ENCODE peak calls at places on chromosomes 5 and 9, in seven cellular contexts. S is fibroblast of villous mesenchyme, K is heart right ventricle, U is hepatocyte, G is left ventricle myocardium inferior, V is HCT116, D is neural progenitor cell. M is an unnamed sample.

GRCh38 chr5:16082053-16082452 is 97.5 kb downstream of the MARCHF11 start:
- DNase-seq in V (no peak), U (no peak), D (peak; percentile 49), K (no peak), S (no peak), G (no peak), M (peak; percentile 20)

GRCh38 chr9:136255166-136255538 is 9.5 kb upstream of the QSOX2 start:
- DNase-seq in D (no peak), K (no peak), V (no peak), G (no peak), U (no peak), S (peak; percentile 42), M (no peak)

GRCh38 chr5:131959906-131960305 is 14.4 kb upstream of the MEIKIN start:
- DNase-seq in K (no peak), U (no peak), G (no peak), D (no peak), S (no peak), V (no peak), M (no peak)

GRCh38 chr5:100905259-100905914 is 2.3 kb upstream of the ST8SIA4 start:
- DNase-seq in S (no peak), U (no peak), K (no peak), V (no peak), D (no peak), G (no peak), M (no peak)

GRCh38 chr5:143501176-143501840 is 97.8 kb upstream of the NR3C1 start:
- DNase-seq in U (no peak), K (no peak), D (no peak), V (no peak), G (no peak), S (no peak), M (peak; percentile 88)

GRCh38 chr9:101848485-101848919 is 110.1 kb upstream of the GRIN3A start:
- DNase-seq in G (no peak), U (peak; percentile 41), V (no peak), K (no peak), D (no peak), S (no peak), M (no peak)

GRCh38 chr5:80266566-80266965 is 10.7 kb upstream of the SERINC5 start:
- DNase-seq in S (no peak), V (no peak), K (no peak), U (no peak), G (no peak), D (no peak), M (no peak)

GRCh38 chr9:20997503-20998076 is 33.9 kb downstream of the HACD4 start:
- DNase-seq in V (no peak), K (no peak), U (no peak), S (no peak), D (no peak), G (no peak), M (no peak)

GRCh38 chr9:14347408-14348224 is 33.7 kb upstream of the NFIB start:
- DNase-seq in V (no peak), G (peak; percentile 69), S (peak; percentile 9), K (peak; percentile 67), D (peak; percentile 68), U (no peak), M (peak; percentile 3)

GRCh38 chr5:89289604-89290003 is 406.6 kb upstream of the MEF2C start:
- DNase-seq in D (no peak), G (no peak), V (no peak), U (no peak), S (peak; percentile 64), K (no peak), M (peak; percentile 90)

GRCh38 chr5:143229896-143230675 is 173.4 kb downstream of the NR3C1 start:
- DNase-seq in U (no peak), K (no peak), S (peak; percentile 58), D (peak; percentile 9), V (no peak), G (no peak), M (peak; percentile 87)

GRCh38 chr5:179801304-179802206 is 5.1 kb downstream of the MGAT4B start:
- DNase-seq in U (peak; percentile 74), V (no peak), G (peak; percentile 74), D (peak; percentile 85), S (peak; percentile 61), K (peak; percentile 70), M (peak; percentile 44)

GRCh38 chr9:130842547-130842946 is 7.5 kb downstream of the ABL1 start:
- DNase-seq in G (no peak), U (no peak), V (no peak), D (peak; percentile 47), S (no peak), K (no peak), M (no peak)
- H3K4me3 ChIP-seq in G (no peak overlapping the region), U (no peak overlapping the region), V (no peak overlapping the region), D (no peak overlapping the region), S (no peak overlapping the region), K (no peak overlapping the region), M (no peak overlapping the region)

DNA sequence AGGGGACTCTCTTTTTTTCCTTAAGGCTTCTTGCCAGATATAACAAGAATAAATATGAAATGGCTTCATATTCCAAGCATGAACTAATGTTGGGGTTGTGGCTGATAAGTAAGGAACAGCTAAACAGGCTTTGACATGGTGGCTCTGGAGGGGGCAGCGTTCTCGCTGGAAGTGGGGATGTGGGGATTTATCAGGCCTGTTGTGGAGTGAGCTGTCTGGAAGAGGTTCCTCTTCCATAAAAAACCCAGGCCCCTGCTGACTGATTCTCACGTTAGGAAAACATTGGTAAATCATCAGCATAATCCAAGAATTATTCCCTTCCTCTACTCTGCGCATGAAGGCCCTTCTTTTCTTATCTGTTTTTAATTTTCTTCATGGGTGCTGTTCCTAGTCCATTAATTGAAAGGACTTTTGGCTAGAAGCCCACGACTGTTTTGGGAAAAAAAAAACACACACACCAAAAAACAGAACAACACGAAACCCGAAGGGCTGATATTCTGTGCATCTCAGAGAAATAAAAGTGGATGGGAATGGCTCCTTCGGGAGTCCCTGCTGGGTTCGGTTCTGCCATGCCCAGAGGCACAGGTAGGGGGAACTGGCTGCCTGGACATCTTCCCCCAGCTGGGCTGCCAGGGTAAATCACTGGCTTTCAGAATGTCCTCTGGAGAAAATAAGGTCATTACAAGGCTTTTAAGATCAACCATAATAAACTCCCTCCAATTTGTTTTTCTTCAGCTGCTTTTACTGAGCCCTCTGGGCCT is 297.0 kb downstream of the SLIT3 start:
- DNase-seq in S (no peak), D (peak; percentile 56), V (no peak), K (no peak), G (no peak), U (peak; percentile 36), M (no peak)
- TF ChIP-seq CTCF in S (peak; percentile 16), D (peak; percentile 51), V (no peak), K (no peak), G (peak; percentile 39), U (peak; percentile 44), M (peak; percentile 55)

DNA sequence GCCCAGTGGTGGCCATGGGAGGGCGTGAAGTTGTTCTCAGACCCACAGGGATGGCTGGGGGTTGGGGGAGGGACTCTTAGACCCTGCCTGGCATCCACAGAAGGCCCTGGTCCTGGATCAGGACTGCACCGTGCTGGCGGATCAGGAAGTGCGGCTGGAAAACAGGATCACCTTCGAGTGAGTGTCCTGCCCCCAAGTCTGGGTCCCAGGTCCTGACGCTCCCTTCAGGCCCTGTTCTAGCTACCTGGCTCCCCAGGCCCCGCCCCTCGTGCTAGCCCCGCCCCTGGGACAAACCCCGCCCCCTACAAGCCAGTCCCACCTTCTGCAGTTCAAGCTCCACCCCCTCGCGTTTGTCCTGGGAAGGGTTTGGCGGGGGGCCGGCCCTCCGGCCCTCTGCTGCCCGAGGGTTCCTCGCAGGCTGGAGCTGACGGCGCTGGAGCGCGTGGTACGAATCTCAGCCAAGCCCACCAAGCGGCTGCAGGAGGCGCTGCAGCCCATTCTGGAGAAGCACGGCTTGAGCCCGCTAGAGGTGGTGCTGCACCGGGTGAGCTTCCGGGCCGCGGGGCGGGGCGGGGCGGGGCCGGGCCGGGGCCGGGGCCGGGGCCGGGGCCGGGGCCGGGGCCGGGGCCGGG is 12.9 kb downstream of the RGS14 start:
- DNase-seq in K (peak; percentile 72), V (peak; percentile 94), U (peak; percentile 97), S (peak; percentile 92), D (peak; percentile 99), G (peak; percentile 70), M (peak; percentile 77)
- H3K4me3 ChIP-seq in K (peak overlapping the region; percentile 58), V (peak overlapping the region; percentile 78), U (peak overlapping the region; percentile 70), S (peak overlapping the region; percentile 67), D (peak overlapping the region; percentile 70), G (peak overlapping the region; percentile 61), M (peak overlapping the region; percentile 61)

GRCh38 chr9:122346478-122347347 is 24.1 kb upstream of the PTGS1 start:
- DNase-seq in S (no peak), D (peak; percentile 77), U (peak; percentile 55), G (peak; percentile 63), V (no peak), K (peak; percentile 58), M (no peak)
- TF ChIP-seq CTCF in S (no peak), D (no peak), U (no peak), G (peak; percentile 21), V (no peak), K (no peak), M (no peak)

GRCh38 chr5:170305016-170305645 is 7.6 kb upstream of the LCP2 start:
- DNase-seq in D (no peak), G (no peak), K (no peak), U (no peak), S (no peak), V (no peak), M (no peak)

GRCh38 chr5:170301149-170301548 is 3.6 kb upstream of the LCP2 start:
- DNase-seq in K (no peak), D (no peak), V (no peak), S (no peak), U (no peak), G (no peak), M (no peak)

GRCh38 chr5:170301901-170302728 is 4.5 kb upstream of the LCP2 start:
- DNase-seq in V (no peak), G (no peak), S (no peak), U (no peak), K (no peak), D (no peak), M (no peak)

GRCh38 chr5:170303564-170303963 is 6.0 kb upstream of the LCP2 start:
- DNase-seq in V (no peak), U (no peak), D (no peak), S (no peak), G (no peak), K (no peak), M (no peak)

GRCh38 chr5:170302729-170303501 is 5.3 kb upstream of the LCP2 start:
- DNase-seq in K (peak; percentile 62), U (no peak), V (no peak), D (no peak), G (peak; percentile 63), S (no peak), M (no peak)
- H3K4me3 ChIP-seq in K (no peak overlapping the region), U (no peak overlapping the region), V (no peak overlapping the region), D (no peak overlapping the region), G (no peak overlapping the region), S (no peak overlapping the region), M (no peak overlapping the region)

GRCh38 chr5:14894748-14895147 is 23.2 kb upstream of the ANKH start:
- DNase-seq in K (no peak), U (no peak), G (no peak), D (no peak), S (no peak), V (no peak), M (no peak)
- TF ChIP-seq CTCF in K (no peak), U (no peak), G (no peak), D (no peak), S (no peak), V (no peak), M (no peak)